ENCODE peak calls at places on chromosomes 12 and 14, in four cellular contexts. One of them, this sample, is unnamed.

GRCh38 chr12:68976304-68976915 is 43.4 kb upstream of the CPM start:
- DNase-seq in tibial artery: no peak
- DNase-seq in AG10803: no peak
- DNase-seq in cardiac muscle cell: no peak
- DNase-seq in this sample: no peak

GRCh38 chr12:92478692-92479091 is 224.1 kb upstream of the PLEKHG7 start:
- DNase-seq in AG10803: peak; percentile 3
- DNase-seq in tibial artery: no peak
- DNase-seq in cardiac muscle cell: no peak
- DNase-seq in this sample: no peak

GRCh38 chr14:74938873-74939495 is 15.9 kb upstream of the RPS6KL1 start:
- DNase-seq in cardiac muscle cell: no peak
- DNase-seq in tibial artery: peak; percentile 64
- DNase-seq in AG10803: no peak
- DNase-seq in this sample: no peak

GRCh38 chr14:60003991-60004390 is 84.0 kb downstream of the LRRC9 start:
- DNase-seq in cardiac muscle cell: no peak
- DNase-seq in tibial artery: no peak
- DNase-seq in AG10803: no peak
- DNase-seq in this sample: no peak

GRCh38 chr12:95396849-95397498 is 77.0 kb upstream of the METAP2 start:
- DNase-seq in cardiac muscle cell: peak; percentile 35
- DNase-seq in AG10803: peak; percentile 78
- DNase-seq in tibial artery: no peak
- DNase-seq in this sample: peak; percentile 11

GRCh38 chr12:7131502-7131866 is 1.3 kb downstream of the CLSTN3 start:
- DNase-seq in cardiac muscle cell: no peak
- DNase-seq in tibial artery: no peak
- DNase-seq in AG10803: no peak
- DNase-seq in this sample: no peak

GRCh38 chr12:95633049-95633545 is 81.8 kb upstream of the USP44 start:
- DNase-seq in cardiac muscle cell: peak; percentile 74
- DNase-seq in tibial artery: peak; percentile 81
- DNase-seq in AG10803: peak; percentile 83
- DNase-seq in this sample: no peak

GRCh38 chr14:102055181-102055901 is 31.5 kb downstream of the HSP90AA1 start:
- DNase-seq in AG10803: peak; percentile 76
- DNase-seq in cardiac muscle cell: peak; percentile 86
- DNase-seq in tibial artery: no peak
- DNase-seq in this sample: no peak

GRCh38 chr14:20493634-20494033 is 11.7 kb upstream of the RNASE10 start:
- DNase-seq in AG10803: no peak
- DNase-seq in cardiac muscle cell: no peak
- DNase-seq in tibial artery: no peak
- DNase-seq in this sample: no peak

GRCh38 chr12:27009926-27010325 is 4.3 kb downstream of the TM7SF3 start:
- DNase-seq in AG10803: peak; percentile 9
- DNase-seq in cardiac muscle cell: no peak
- DNase-seq in tibial artery: no peak
- DNase-seq in this sample: peak; percentile 32

GRCh38 chr14:30223966-30224365 is 296.3 kb upstream of the PRKD1 start:
- DNase-seq in cardiac muscle cell: peak; percentile 36
- DNase-seq in AG10803: no peak
- DNase-seq in tibial artery: peak; percentile 83
- DNase-seq in this sample: no peak

GRCh38 chr12:6821674-6822433 is at the start of gene GPR162:
- DNase-seq in tibial artery: no peak
- DNase-seq in AG10803: peak; percentile 33
- DNase-seq in cardiac muscle cell: peak; percentile 75
- DNase-seq in this sample: no peak

GRCh38 chr14:60775296-60775695 is 40.7 kb downstream of the MNAT1 start:
- DNase-seq in cardiac muscle cell: peak; percentile 29
- DNase-seq in AG10803: peak; percentile 81
- DNase-seq in tibial artery: no peak
- DNase-seq in this sample: no peak